ENCODE peak calls at places on chromosomes 7 and 10, in ten cellular contexts. M, P, K, N, X, D, Z, E, W and H are unnamed samples.

GRCh38 chr10:126754966-126755365 is 84.5 kb upstream of the C10orf90 start:
- DNase-seq in M (no peak), P (no peak), K (no peak), N (no peak), X (no peak), D (no peak), Z (no peak), E (no peak), W (no peak), H (no peak)

GRCh38 chr10:24737001-24737400 is 13.3 kb upstream of the ARHGAP21 start:
- DNase-seq in M (no peak), P (no peak), K (no peak), N (no peak), X (no peak), D (no peak), Z (peak), E (no peak), W (no peak), H (no peak)

GRCh38 chr7:146216371-146217041 is 99.9 kb downstream of the CNTNAP2 start:
- DNase-seq in M (no peak), P (no peak), K (no peak), N (no peak), X (no peak), D (no peak), Z (no peak), E (no peak), W (no peak), H (no peak)

GRCh38 chr7:69937097-69937496 is 338.8 kb downstream of the AUTS2 start:
- DNase-seq in M (no peak), P (no peak), K (no peak), N (no peak), X (no peak), D (no peak), Z (no peak), E (no peak), W (peak), H (no peak)

GRCh38 chr10:79440281-79440680 is 5.1 kb downstream of the ZCCHC24 start:
- DNase-seq in M (no peak), P (no peak), K (no peak), N (no peak), X (no peak), D (no peak), Z (no peak), E (no peak), W (no peak), H (no peak)

GRCh38 chr10:31650010-31650409 is 278.6 kb downstream of the ARHGAP12 start:
- DNase-seq in M (no peak), P (peak), K (no peak), N (peak), X (peak), D (peak), Z (peak), E (peak), W (no peak), H (peak)

GRCh38 chr7:142629588-142630260 is 119.5 kb upstream of the PRSS1 start:
- DNase-seq in M (no peak), P (peak), K (no peak), N (peak), X (no peak), D (no peak), Z (peak), E (no peak), W (peak), H (no peak)

GRCh38 chr10:102608487-102608886 is 35.8 kb upstream of the TRIM8 start:
- DNase-seq in M (no peak), P (no peak), K (no peak), N (no peak), X (no peak), D (no peak), Z (no peak), E (no peak), W (no peak), H (no peak)

GRCh38 chr7:128810473-128810872 is 18.7 kb downstream of the CCDC136 start:
- DNase-seq in M (no peak), P (no peak), K (no peak), N (peak), X (no peak), D (no peak), Z (no peak), E (no peak), W (no peak), H (no peak)

GRCh38 chr7:138753611-138754010 is 44.2 kb upstream of the TMEM213 start:
- DNase-seq in M (no peak), P (no peak), K (no peak), N (no peak), X (no peak), D (no peak), Z (no peak), E (no peak), W (no peak), H (no peak)

GRCh38 chr7:17915168-17915567 is 25.1 kb downstream of the SNX13 start:
- DNase-seq in M (no peak), P (no peak), K (no peak), N (no peak), X (no peak), D (no peak), Z (no peak), E (no peak), W (no peak), H (no peak)

GRCh38 chr10:70567603-70568002 is 34.9 kb downstream of the PRF1 start:
- DNase-seq in M (no peak), P (no peak), K (no peak), N (no peak), X (peak), D (no peak), Z (no peak), E (no peak), W (no peak), H (no peak)

GRCh38 chr10:18918545-18918944 is 130.1 kb upstream of the MALRD1 start:
- DNase-seq in M (no peak), P (no peak), K (no peak), N (peak), X (no peak), D (no peak), Z (peak), E (no peak), W (no peak), H (no peak)

GRCh38 chr7:118755067-118755625 is 530.6 kb downstream of the ANKRD7 start:
- DNase-seq in M (no peak), P (peak), K (no peak), N (no peak), X (no peak), D (no peak), Z (no peak), E (no peak), W (no peak), H (no peak)

GRCh38 chr7:124085168-124085567 is 52.3 kb upstream of the TMEM229A start:
- DNase-seq in M (no peak), P (peak), K (no peak), N (no peak), X (no peak), D (no peak), Z (peak), E (peak), W (no peak), H (peak)

GRCh38 chr7:11212080-11212711 is 238.5 kb downstream of the PHF14 start:
- DNase-seq in M (no peak), P (peak), K (no peak), N (peak), X (no peak), D (no peak), Z (peak), E (peak), W (peak), H (peak)

GRCh38 chr7:27191081-27191715 is 6.2 kb upstream of the HOXA11 start:
- DNase-seq in M (no peak), P (no peak), K (peak), N (no peak), X (peak), D (no peak), Z (no peak), E (no peak), W (no peak), H (peak)

GRCh38 chr10:28587270-28587969 is 54.5 kb downstream of the WAC start:
- DNase-seq in M (no peak), P (no peak), K (no peak), N (peak), X (no peak), D (no peak), Z (peak), E (no peak), W (no peak), H (no peak)

GRCh38 chr10:117535045-117535751 is 7.3 kb upstream of the EMX2 start:
- DNase-seq in M (no peak), P (no peak), K (no peak), N (no peak), X (no peak), D (no peak), Z (no peak), E (no peak), W (no peak), H (no peak)

GRCh38 chr7:95476904-95477594 is 8.7 kb upstream of the ASB4 start:
- DNase-seq in M (no peak), P (peak), K (no peak), N (peak), X (peak), D (no peak), Z (peak), E (peak), W (peak), H (peak)

GRCh38 chr7:14191686-14192098 is 202.2 kb upstream of the ETV1 start:
- DNase-seq in M (no peak), P (peak), K (no peak), N (peak), X (no peak), D (no peak), Z (peak), E (peak), W (no peak), H (no peak)

GRCh38 chr7:36564500-36564899 is 159.8 kb downstream of the AOAH start:
- DNase-seq in M (no peak), P (no peak), K (no peak), N (no peak), X (no peak), D (no peak), Z (no peak), E (no peak), W (no peak), H (no peak)

GRCh38 chr7:152354061-152354460 is 81.7 kb downstream of the KMT2C start:
- DNase-seq in M (no peak), P (no peak), K (no peak), N (peak), X (no peak), D (no peak), Z (peak), E (no peak), W (no peak), H (no peak)

GRCh38 chr7:43300121-43300520 is 187.7 kb downstream of the HECW1 start:
- DNase-seq in M (no peak), P (no peak), K (no peak), N (no peak), X (no peak), D (no peak), Z (no peak), E (no peak), W (no peak), H (no peak)

GRCh38 chr7:7967909-7968543 is 570 bp upstream of the GLCCI1 start:
- DNase-seq in M (no peak), P (no peak), K (no peak), N (no peak), X (no peak), D (no peak), Z (no peak), E (no peak), W (no peak), H (no peak)

GRCh38 chr10:69899727-69900595 is 98.3 kb downstream of the COL13A1 start:
- DNase-seq in M (no peak), P (no peak), K (no peak), N (no peak), X (no peak), D (no peak), Z (no peak), E (no peak), W (peak), H (no peak)

GRCh38 chr7:164882-165660 is 27.3 kb upstream of the FAM20C start:
- DNase-seq in M (no peak), P (no peak), K (peak), N (no peak), X (no peak), D (peak), Z (no peak), E (peak), W (no peak), H (no peak)

GRCh38 chr10:413662-414071 is 275.8 kb downstream of the DIP2C start:
- DNase-seq in M (no peak), P (no peak), K (no peak), N (no peak), X (no peak), D (no peak), Z (no peak), E (no peak), W (no peak), H (no peak)

GRCh38 chr10:119478111-119479047 is 64.1 kb downstream of the RGS10 start:
- DNase-seq in M (peak), P (no peak), K (no peak), N (no peak), X (no peak), D (no peak), Z (no peak), E (no peak), W (no peak), H (no peak)

GRCh38 chr7:158236400-158236799 is 351.2 kb downstream of the PTPRN2 start:
- DNase-seq in M (no peak), P (no peak), K (no peak), N (no peak), X (no peak), D (no peak), Z (no peak), E (no peak), W (no peak), H (no peak)

GRCh38 chr7:29884399-29885272 is 78.3 kb downstream of the WIPF3 start:
- DNase-seq in M (no peak), P (peak), K (no peak), N (no peak), X (no peak), D (no peak), Z (no peak), E (no peak), W (no peak), H (no peak)

DNA sequence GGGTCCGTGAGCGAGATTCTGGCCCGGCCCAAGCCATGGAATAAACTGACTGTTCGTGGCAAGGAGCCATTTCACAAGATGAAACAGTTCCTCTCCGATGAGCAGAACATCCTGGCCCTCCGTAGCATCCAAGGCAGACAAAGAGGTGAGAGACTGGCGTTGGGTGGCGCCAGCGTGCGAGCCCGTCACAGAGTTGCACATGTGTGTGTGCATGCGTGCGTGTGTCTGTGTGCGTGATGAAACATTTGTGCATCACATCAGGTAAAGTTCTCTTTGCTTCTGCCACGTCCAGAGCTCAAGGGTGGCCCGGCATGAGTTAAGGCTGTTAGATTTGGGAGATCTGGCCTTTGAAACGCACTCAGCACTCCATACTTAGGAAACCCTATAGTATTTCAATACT is 89.5 kb upstream of the SH2B2 start:
- DNase-seq in M (no peak), P (no peak), K (no peak), N (no peak), X (no peak), D (no peak), Z (no peak), E (no peak), W (no peak), H (no peak)
- H3K4me3 ChIP-seq in M (no peak), P (no peak), K (no peak), N (no peak), X (no peak), D (no peak), Z (no peak), E (no peak), W (no peak), H (no peak)

DNA sequence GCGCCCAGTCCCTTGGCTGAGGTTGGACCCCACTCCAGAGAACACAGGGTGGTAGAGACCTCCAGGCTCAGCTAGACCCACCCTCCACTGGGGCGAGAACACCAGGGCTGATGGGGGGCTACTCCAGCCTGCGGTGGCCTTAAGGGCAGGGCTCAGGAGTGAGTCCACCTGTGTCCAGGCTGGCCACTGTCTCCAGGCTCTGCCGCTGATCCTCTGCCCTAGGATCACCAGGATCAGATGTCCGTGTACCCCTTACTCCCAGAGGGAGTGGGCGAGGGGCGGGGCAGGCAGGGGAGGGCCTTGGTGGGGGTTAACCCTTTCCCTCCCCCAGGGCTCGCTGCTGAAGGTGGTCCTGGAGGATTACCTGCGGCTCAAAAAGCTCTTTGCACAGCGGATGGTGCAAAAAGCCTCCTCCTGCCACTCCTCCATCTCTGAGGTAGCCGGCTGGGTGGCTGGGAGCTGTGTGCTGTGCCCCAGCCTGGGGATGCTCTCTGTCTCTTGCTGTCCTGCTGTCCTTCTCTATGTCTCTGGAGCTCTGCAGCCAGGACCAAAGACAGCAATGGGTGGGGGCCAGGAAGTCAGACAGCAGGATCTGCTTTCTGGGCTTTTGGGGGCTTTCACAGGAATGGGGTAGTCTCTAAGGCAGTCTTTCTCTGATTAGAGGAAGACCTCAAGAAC is 38.0 kb downstream of the PSAP start:
- DNase-seq in M (no peak), P (no peak), K (no peak), N (no peak), X (no peak), D (peak), Z (no peak), E (no peak), W (no peak), H (no peak)
- TF ChIP-seq CTCF in M (no peak), P (no peak), K (no peak), N (no peak), X (no peak), D (no peak), Z (no peak), E (no peak), W (no peak), H (no peak)

GRCh38 chr10:93074137-93074596 is 474 bp downstream of the CYP26A1 start:
- DNase-seq in M (no peak), P (no peak), K (no peak), N (no peak), X (no peak), D (no peak), Z (no peak), E (no peak), W (no peak), H (no peak)
- H3K4me3 ChIP-seq in M (peak), P (no peak), K (peak), N (no peak), X (peak), D (peak), Z (no peak), E (peak), W (peak), H (peak)

GRCh38 chr7:44490351-44491200 is at the start of gene NUDCD3:
- DNase-seq in M (peak), P (peak), K (peak), N (peak), X (peak), D (peak), Z (peak), E (peak), W (peak), H (peak)
- TF ChIP-seq CTCF in M (peak), P (peak), K (no peak), N (peak), X (no peak), D (peak), Z (peak), E (no peak), W (peak), H (peak)

DNA sequence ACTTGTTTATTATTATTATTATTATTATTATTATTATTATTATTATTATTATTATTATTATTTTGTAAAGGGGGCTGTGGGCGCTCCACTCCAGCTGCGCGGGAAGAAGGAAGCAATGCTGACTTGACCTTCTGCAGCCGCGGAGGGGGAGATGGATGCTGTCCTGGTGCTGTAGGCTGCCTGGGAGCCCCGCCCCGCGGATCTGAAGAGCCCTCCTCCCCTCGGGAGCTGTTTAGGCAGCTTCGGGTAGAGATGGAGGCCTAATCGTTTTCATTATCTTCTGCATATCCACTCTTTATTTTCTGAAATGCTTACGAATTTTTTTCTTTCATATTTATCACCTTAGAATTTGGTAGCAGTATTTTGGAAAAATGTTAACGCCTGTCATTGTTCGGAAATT is 101.2 kb upstream of the KLF6 start:
- DNase-seq in M (no peak), P (no peak), K (no peak), N (peak), X (no peak), D (peak), Z (peak), E (no peak), W (peak), H (no peak)
- H3K4me3 ChIP-seq in M (no peak), P (no peak), K (no peak), N (no peak), X (no peak), D (peak), Z (peak), E (no peak), W (no peak), H (no peak)

DNA sequence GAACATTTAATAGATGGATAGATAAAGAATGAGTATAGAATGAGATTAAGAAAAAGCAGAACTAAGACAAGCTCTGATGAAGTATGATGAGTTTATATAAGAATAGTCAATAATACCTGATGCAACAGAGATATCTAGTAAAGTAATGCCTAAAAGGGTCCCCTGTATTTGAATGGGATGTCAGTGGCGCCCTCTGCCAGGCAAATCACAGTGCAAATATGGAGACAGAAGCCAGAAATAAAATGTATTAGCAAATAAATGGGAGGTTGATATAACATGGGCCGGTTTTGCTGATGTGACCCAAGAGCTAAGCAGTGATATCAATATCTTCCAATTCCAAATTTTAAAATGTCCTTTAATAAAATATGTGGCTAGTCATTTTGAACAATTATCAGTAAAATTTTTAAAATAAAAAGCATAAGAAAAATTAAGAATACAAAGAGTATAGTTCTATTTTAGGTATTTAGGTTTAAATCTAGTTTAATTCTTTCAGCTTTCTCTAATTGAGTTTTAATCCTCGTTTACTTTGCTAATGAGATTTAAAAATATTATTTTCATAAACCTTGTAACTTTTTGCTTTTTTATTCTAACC is 62.6 kb downstream of the ADK start:
- DNase-seq in M (no peak), P (peak), K (no peak), N (peak), X (no peak), D (no peak), Z (peak), E (no peak), W (peak), H (no peak)
- TF ChIP-seq CTCF in M (peak), P (peak), K (peak), N (peak), X (peak), D (no peak), Z (peak), E (peak), W (peak), H (peak)

GRCh38 chr7:78953726-78954363 is 499.6 kb downstream of the MAGI2 start:
- DNase-seq in M (no peak), P (no peak), K (no peak), N (peak), X (no peak), D (no peak), Z (peak), E (no peak), W (no peak), H (no peak)
- H3K4me3 ChIP-seq in M (no peak), P (no peak), K (no peak), N (no peak), X (no peak), D (no peak), Z (no peak), E (no peak), W (no peak), H (peak)

DNA sequence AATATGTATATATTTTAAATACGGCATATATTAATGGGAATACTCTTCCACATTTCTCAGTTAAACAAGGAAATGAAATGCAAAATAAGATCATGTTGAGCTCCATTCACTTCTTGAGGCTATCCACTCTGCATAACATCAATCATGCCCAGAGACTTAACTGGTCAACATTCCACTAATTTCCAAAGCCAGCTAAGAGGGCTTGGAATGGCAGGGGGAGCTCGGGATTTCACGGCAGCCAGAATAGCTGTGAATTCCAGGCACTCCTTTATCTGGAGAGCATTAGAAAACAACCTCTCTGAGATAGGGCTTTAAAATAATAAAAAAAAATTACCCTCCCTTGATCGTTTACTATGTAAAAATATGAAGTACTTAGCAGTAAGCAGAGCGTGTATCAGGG is 194.9 kb upstream of the CDCA7L start:
- DNase-seq in M (no peak), P (no peak), K (no peak), N (no peak), X (no peak), D (no peak), Z (no peak), E (no peak), W (peak), H (no peak)
- TF ChIP-seq CTCF in M (no peak), P (no peak), K (no peak), N (no peak), X (no peak), D (no peak), Z (no peak), E (no peak), W (no peak), H (no peak)